ENCODE peak calls at places on chromosomes 13 and 19, in four cellular contexts. One of them, this sample, is unnamed.
A peak's percentile ranks its signal among the peaks of the same experiment; 100 is the strongest.

GRCh38 chr13:51785592-51786424 is 18.2 kb downstream of the DHRS12 start:
- DNase-seq in AG04450: no peak
- DNase-seq in heart left ventricle: peak; percentile 84
- DNase-seq in esophagus squamous epithelium: no peak
- DNase-seq in this sample: no peak

GRCh38 chr19:44002566-44003460 is at the start of gene ZNF230:
- DNase-seq in AG04450: peak; percentile 85
- DNase-seq in heart left ventricle: peak; percentile 94
- DNase-seq in esophagus squamous epithelium: peak; percentile 56
- DNase-seq in this sample: peak; percentile 75

GRCh38 chr19:2305424-2305823 is 2.5 kb downstream of the LINGO3 start:
- DNase-seq in esophagus squamous epithelium: no peak
- DNase-seq in AG04450: no peak
- DNase-seq in heart left ventricle: no peak
- DNase-seq in this sample: no peak

GRCh38 chr13:76245920-76246319 is 609.8 kb downstream of the LMO7 start:
- DNase-seq in heart left ventricle: no peak
- DNase-seq in AG04450: no peak
- DNase-seq in esophagus squamous epithelium: no peak
- DNase-seq in this sample: no peak

GRCh38 chr19:33205110-33205509 is 11.0 kb downstream of the LRP3 start:
- DNase-seq in AG04450: no peak
- DNase-seq in esophagus squamous epithelium: no peak
- DNase-seq in heart left ventricle: peak; percentile 10
- DNase-seq in this sample: no peak

GRCh38 chr19:38898788-38899446 is 501 bp downstream of the SIRT2 start:
- DNase-seq in esophagus squamous epithelium: no peak
- DNase-seq in heart left ventricle: no peak
- DNase-seq in AG04450: no peak
- DNase-seq in this sample: no peak

GRCh38 chr13:50989476-50989875 is 79.9 kb downstream of the RNASEH2B start:
- DNase-seq in AG04450: no peak
- DNase-seq in esophagus squamous epithelium: no peak
- DNase-seq in heart left ventricle: no peak
- DNase-seq in this sample: no peak

GRCh38 chr19:14533450-14533849 is 4.1 kb downstream of the TECR start:
- DNase-seq in esophagus squamous epithelium: no peak
- DNase-seq in AG04450: no peak
- DNase-seq in heart left ventricle: no peak
- DNase-seq in this sample: no peak

GRCh38 chr19:5090780-5091575 is 122.1 kb downstream of the KDM4B start:
- DNase-seq in AG04450: no peak
- DNase-seq in heart left ventricle: peak; percentile 73
- DNase-seq in esophagus squamous epithelium: no peak
- DNase-seq in this sample: peak; percentile 16

GRCh38 chr19:14434543-14435319 is 1.6 kb downstream of the PKN1 start:
- DNase-seq in heart left ventricle: peak; percentile 85
- DNase-seq in AG04450: no peak
- DNase-seq in esophagus squamous epithelium: no peak
- DNase-seq in this sample: peak; percentile 5

GRCh38 chr19:23557381-23557780 is 129.6 kb downstream of the ZNF675 start:
- DNase-seq in AG04450: no peak
- DNase-seq in esophagus squamous epithelium: no peak
- DNase-seq in heart left ventricle: no peak
- DNase-seq in this sample: no peak

GRCh38 chr19:52992109-52993004 is 21.4 kb upstream of the ERVV-1 start:
- DNase-seq in heart left ventricle: peak; percentile 37
- DNase-seq in AG04450: no peak
- DNase-seq in esophagus squamous epithelium: no peak
- DNase-seq in this sample: no peak

GRCh38 chr13:102401305-102401704 is 543 bp downstream of the FGF14 start:
- DNase-seq in esophagus squamous epithelium: no peak
- DNase-seq in heart left ventricle: no peak
- DNase-seq in AG04450: no peak
- DNase-seq in this sample: no peak

GRCh38 chr13:27201661-27202060 is 30.1 kb upstream of the USP12 start:
- DNase-seq in AG04450: no peak
- DNase-seq in heart left ventricle: no peak
- DNase-seq in esophagus squamous epithelium: no peak
- DNase-seq in this sample: no peak

GRCh38 chr13:34863360-34864135 is 78.5 kb upstream of the NBEA start:
- DNase-seq in AG04450: peak; percentile 10
- DNase-seq in heart left ventricle: no peak
- DNase-seq in esophagus squamous epithelium: no peak
- DNase-seq in this sample: peak; percentile 71

GRCh38 chr19:41939861-41940442 is 11.7 kb upstream of the ERFL start:
- DNase-seq in esophagus squamous epithelium: no peak
- DNase-seq in AG04450: no peak
- DNase-seq in heart left ventricle: no peak
- DNase-seq in this sample: no peak

GRCh38 chr19:51702103-51702753 is 9.1 kb downstream of the SPACA6 start:
- DNase-seq in esophagus squamous epithelium: no peak
- DNase-seq in heart left ventricle: peak; percentile 76
- DNase-seq in AG04450: no peak
- DNase-seq in this sample: no peak

GRCh38 chr19:36686365-36687213 is 823 bp upstream of the ZNF567 start:
- DNase-seq in AG04450: no peak
- DNase-seq in heart left ventricle: no peak
- DNase-seq in esophagus squamous epithelium: no peak
- DNase-seq in this sample: no peak
- H3K4me3 ChIP-seq in AG04450: peak overlapping the region; percentile 98
- H3K4me3 ChIP-seq in heart left ventricle: peak overlapping the region; percentile 77
- H3K4me3 ChIP-seq in esophagus squamous epithelium: peak overlapping the region; percentile 67
- H3K4me3 ChIP-seq in this sample: peak overlapping the region; percentile 100

GRCh38 chr13:85260896-85261295 is 538.3 kb downstream of the SLITRK6 start:
- DNase-seq in AG04450: no peak
- DNase-seq in esophagus squamous epithelium: no peak
- DNase-seq in heart left ventricle: no peak
- DNase-seq in this sample: no peak
- TF ChIP-seq CTCF in AG04450: no peak
- TF ChIP-seq CTCF in esophagus squamous epithelium: no peak
- TF ChIP-seq CTCF in heart left ventricle: no peak
- TF ChIP-seq CTCF in this sample: no peak

DNA sequence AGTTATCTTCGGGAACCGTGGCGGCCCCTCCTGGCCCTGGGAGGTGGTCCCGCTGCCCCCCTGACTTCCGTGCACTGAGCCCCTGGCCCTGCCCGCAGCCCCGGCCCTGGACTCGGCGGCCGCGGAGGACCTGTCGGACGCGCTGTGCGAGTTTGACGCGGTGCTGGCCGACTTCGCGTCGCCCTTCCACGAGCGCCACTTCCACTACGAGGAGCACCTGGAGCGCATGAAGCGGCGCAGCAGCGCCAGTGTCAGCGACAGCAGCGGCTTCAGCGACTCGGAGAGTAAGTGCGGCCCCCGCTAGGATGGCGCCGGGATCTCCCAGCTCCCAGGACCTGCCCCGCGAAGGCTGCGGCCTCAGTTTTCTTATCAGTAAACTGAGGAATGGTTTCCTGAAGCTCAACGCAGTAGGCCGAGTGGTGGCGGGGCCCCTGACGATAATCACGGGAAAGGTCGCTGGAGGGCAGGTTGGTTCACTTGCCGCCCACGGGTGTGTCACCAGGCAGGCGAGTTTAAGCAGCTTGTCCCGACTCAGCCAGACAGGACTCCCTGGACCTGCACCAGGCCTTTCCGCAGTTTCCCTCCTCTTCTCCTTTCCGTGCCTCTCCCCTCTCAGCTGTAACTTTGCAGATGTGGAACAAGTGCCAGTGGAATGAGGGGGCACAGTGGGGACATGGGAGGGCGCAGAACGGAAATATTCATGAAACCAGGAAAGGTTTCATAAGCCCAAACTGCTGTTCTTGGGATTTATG is 1.0 kb downstream of the RGCC start:
- DNase-seq in esophagus squamous epithelium: peak; percentile 12
- DNase-seq in AG04450: no peak
- DNase-seq in heart left ventricle: peak; percentile 34
- DNase-seq in this sample: no peak
- H3K4me3 ChIP-seq in esophagus squamous epithelium: peak overlapping the region; percentile 74
- H3K4me3 ChIP-seq in AG04450: peak overlapping the region; percentile 84
- H3K4me3 ChIP-seq in heart left ventricle: peak overlapping the region; percentile 92
- H3K4me3 ChIP-seq in this sample: peak overlapping the region; percentile 59

GRCh38 chr19:13083627-13084026 is 19.0 kb downstream of the LYL1 start:
- DNase-seq in heart left ventricle: no peak
- DNase-seq in esophagus squamous epithelium: no peak
- DNase-seq in AG04450: no peak
- DNase-seq in this sample: no peak
- TF ChIP-seq CTCF in heart left ventricle: no peak
- TF ChIP-seq CTCF in esophagus squamous epithelium: no peak
- TF ChIP-seq CTCF in AG04450: no peak
- TF ChIP-seq CTCF in this sample: no peak

GRCh38 chr19:16339361-16339725 is 14.7 kb downstream of the KLF2 start:
- DNase-seq in esophagus squamous epithelium: no peak
- DNase-seq in AG04450: no peak
- DNase-seq in heart left ventricle: no peak
- DNase-seq in this sample: no peak

GRCh38 chr19:16340654-16341053 is 16.0 kb downstream of the KLF2 start:
- DNase-seq in AG04450: no peak
- DNase-seq in esophagus squamous epithelium: no peak
- DNase-seq in heart left ventricle: no peak
- DNase-seq in this sample: no peak

GRCh38 chr19:16340092-16340491 is 15.5 kb downstream of the KLF2 start:
- DNase-seq in heart left ventricle: no peak
- DNase-seq in AG04450: no peak
- DNase-seq in esophagus squamous epithelium: no peak
- DNase-seq in this sample: no peak

GRCh38 chr19:16343156-16343555 is 18.5 kb downstream of the KLF2 start:
- DNase-seq in esophagus squamous epithelium: no peak
- DNase-seq in heart left ventricle: no peak
- DNase-seq in AG04450: no peak
- DNase-seq in this sample: no peak

DNA sequence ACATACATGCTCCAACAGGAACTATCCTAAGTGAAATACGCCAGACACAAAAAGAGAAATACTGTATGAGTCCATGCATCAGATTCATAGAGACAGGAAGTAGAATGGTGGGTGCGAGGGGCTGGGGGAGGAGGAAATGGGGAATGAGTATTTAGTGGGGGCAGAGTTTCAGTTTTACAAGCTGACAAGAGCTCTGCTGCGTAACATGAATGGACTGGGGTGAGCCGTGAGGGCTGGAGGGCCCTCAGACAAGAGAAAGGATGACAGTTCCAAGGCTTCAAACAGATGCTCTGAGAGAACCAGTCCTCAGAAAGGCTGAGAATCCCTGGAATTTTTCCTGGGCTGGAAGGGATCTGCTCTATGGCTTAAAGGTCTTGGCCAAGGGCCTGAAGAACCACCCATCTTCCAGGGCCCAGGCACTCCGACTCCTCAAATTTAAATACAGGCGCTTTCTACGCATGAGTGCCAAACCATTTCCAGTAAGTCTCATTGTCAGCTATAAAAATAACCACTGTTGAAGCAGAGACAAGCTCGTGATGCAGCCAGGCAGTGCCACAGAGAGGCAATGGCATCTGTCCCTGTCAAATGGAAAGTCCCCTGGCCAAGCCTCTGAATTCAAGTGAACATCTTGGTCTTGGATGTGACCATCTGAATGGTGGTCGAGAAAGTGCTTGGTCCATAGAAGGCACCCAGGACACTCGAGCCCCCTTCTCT is 17.5 kb downstream of the KLF2 start:
- DNase-seq in heart left ventricle: peak; percentile 81
- DNase-seq in esophagus squamous epithelium: no peak
- DNase-seq in AG04450: no peak
- DNase-seq in this sample: no peak
- H3K4me3 ChIP-seq in heart left ventricle: peak overlapping the region; percentile 11
- H3K4me3 ChIP-seq in esophagus squamous epithelium: no peak overlapping the region
- H3K4me3 ChIP-seq in AG04450: no peak overlapping the region
- H3K4me3 ChIP-seq in this sample: no peak overlapping the region

DNA sequence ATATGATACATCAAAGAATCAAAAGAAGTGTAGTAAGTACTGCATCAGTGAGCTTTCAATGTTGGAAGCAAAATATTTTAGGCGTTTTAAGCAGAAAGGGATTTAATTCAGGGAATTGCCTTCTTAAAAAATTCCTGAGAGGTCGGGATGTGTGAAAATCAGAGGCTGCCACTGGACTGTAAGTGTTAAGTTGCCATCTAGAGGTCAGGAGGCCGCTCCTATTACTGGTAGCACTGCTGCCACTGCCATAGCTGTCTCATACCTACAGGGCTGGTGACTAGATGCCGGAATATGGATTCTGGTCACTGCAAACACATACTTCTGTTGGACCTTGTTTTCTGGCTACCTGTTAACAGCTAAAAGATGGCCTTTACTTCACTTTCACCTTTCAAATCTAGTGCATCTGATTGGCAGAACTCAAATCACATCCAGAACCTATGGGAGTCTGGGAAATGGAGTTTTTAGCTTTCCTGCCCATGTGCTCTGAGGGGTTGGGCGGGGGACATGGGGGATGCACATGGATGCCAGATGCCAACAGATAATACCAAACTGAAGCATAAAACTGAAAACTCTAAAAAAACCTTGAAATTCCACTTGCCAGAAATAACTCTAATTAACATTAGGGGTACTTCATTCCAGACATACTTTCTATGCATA is 29.8 kb downstream of the DGKH start:
- DNase-seq in AG04450: no peak
- DNase-seq in heart left ventricle: no peak
- DNase-seq in esophagus squamous epithelium: no peak
- DNase-seq in this sample: no peak
- TF ChIP-seq CTCF in AG04450: no peak
- TF ChIP-seq CTCF in heart left ventricle: peak; percentile 43
- TF ChIP-seq CTCF in esophagus squamous epithelium: no peak
- TF ChIP-seq CTCF in this sample: no peak